ENCODE peak calls at places on chromosomes 4 and X, in eight cellular contexts. E is colonic mucosa, B is BJ, J is AG09309, N is brain microvascular endothelial cell, V is HFFc6, A is foreskin fibroblast, C is foreskin keratinocyte. Z is an unnamed sample.

GRCh38 chr4:112633477-112634235 is 3.1 kb downstream of the ZGRF1 start:
- DNase-seq in E (no peak), B (no peak), J (no peak), N (no peak), V (peak), A (peak), C (no peak), Z (no peak)

GRCh38 chr4:121030151-121030550 is 42.2 kb downstream of the NDNF start:
- DNase-seq in E (no peak), B (no peak), J (no peak), N (no peak), V (no peak), A (no peak), C (no peak), Z (no peak)

GRCh38 chrX:3384330-3384729 is 37.9 kb upstream of the MXRA5 start:
- DNase-seq in E (no peak), B (no peak), J (no peak), N (peak), V (no peak), A (no peak), C (peak), Z (peak)

GRCh38 chrX:46967547-46967946 is 55.3 kb downstream of the JADE3 start:
- DNase-seq in E (no peak), B (no peak), J (no peak), N (no peak), V (no peak), A (no peak), C (no peak), Z (no peak)

GRCh38 chrX:49912866-49913265 is 9.5 kb upstream of the CLCN5 start:
- DNase-seq in E (no peak), B (no peak), J (no peak), N (no peak), V (no peak), A (no peak), C (no peak), Z (no peak)

GRCh38 chr4:122167369-122167768 is 15.2 kb downstream of the BLTP1 start:
- DNase-seq in E (no peak), B (no peak), J (no peak), N (no peak), V (no peak), A (no peak), C (no peak), Z (no peak)

GRCh38 chrX:96372313-96373046 is 312.2 kb upstream of the DIAPH2 start:
- DNase-seq in E (no peak), B (no peak), J (peak), N (peak), V (peak), A (peak), C (no peak), Z (peak)

GRCh38 chr4:164550989-164551712 is 202.8 kb upstream of the SMIM31 start:
- DNase-seq in E (no peak), B (no peak), J (no peak), N (no peak), V (no peak), A (no peak), C (no peak), Z (no peak)

GRCh38 chrX:70219938-70220764 is 14.3 kb upstream of the AWAT1 start:
- DNase-seq in E (peak), B (no peak), J (no peak), N (peak), V (peak), A (peak), C (peak), Z (no peak)

GRCh38 chr4:141246243-141246642 is 25.5 kb downstream of the ZNF330 start:
- DNase-seq in E (no peak), B (peak), J (peak), N (peak), V (peak), A (peak), C (no peak), Z (no peak)

GRCh38 chr4:4778491-4779003 is 80.9 kb upstream of the MSX1 start:
- DNase-seq in E (no peak), B (no peak), J (no peak), N (no peak), V (no peak), A (no peak), C (no peak), Z (no peak)

GRCh38 chr4:156971623-156972369 is at the start of gene PDGFC:
- DNase-seq in E (peak), B (no peak), J (no peak), N (peak), V (peak), A (peak), C (no peak), Z (no peak)

GRCh38 chr4:108702960-108703359 is 52.6 kb downstream of the OSTC start:
- DNase-seq in E (no peak), B (no peak), J (no peak), N (no peak), V (no peak), A (peak), C (no peak), Z (no peak)

GRCh38 chrX:96182366-96182765 is 502.3 kb upstream of the DIAPH2 start:
- DNase-seq in E (peak), B (no peak), J (no peak), N (peak), V (peak), A (peak), C (no peak), Z (no peak)

GRCh38 chr4:144295286-144295995 is 154.9 kb upstream of the GYPA start:
- DNase-seq in E (no peak), B (no peak), J (no peak), N (peak), V (peak), A (no peak), C (peak), Z (no peak)

GRCh38 chrX:45710081-45710801 is 509.6 kb upstream of the DIPK2B start:
- DNase-seq in E (no peak), B (peak), J (peak), N (peak), V (peak), A (peak), C (peak), Z (peak)

GRCh38 chr4:107094332-107094731 is 58.2 kb upstream of the DKK2 start:
- DNase-seq in E (no peak), B (no peak), J (peak), N (peak), V (peak), A (peak), C (peak), Z (peak)

GRCh38 chrX:9687899-9688298 is 77.7 kb downstream of the GPR143 start:
- DNase-seq in E (no peak), B (no peak), J (no peak), N (no peak), V (no peak), A (no peak), C (no peak), Z (no peak)

GRCh38 chrX:46642145-46642544 is 68.6 kb downstream of the CHST7 start:
- DNase-seq in E (no peak), B (no peak), J (no peak), N (no peak), V (peak), A (peak), C (no peak), Z (no peak)

GRCh38 chr4:3308691-3309090 is 15.9 kb downstream of the RGS12 start:
- DNase-seq in E (no peak), B (no peak), J (no peak), N (no peak), V (no peak), A (no peak), C (no peak), Z (no peak)

GRCh38 chr4:4848540-4848939 is 10.9 kb upstream of the MSX1 start:
- DNase-seq in E (no peak), B (no peak), J (no peak), N (no peak), V (no peak), A (no peak), C (no peak), Z (no peak)

GRCh38 chr4:105496899-105497298 is 23.0 kb upstream of the PPA2 start:
- DNase-seq in E (no peak), B (no peak), J (no peak), N (no peak), V (no peak), A (no peak), C (no peak), Z (no peak)

GRCh38 chr4:40264995-40265909 is 68.4 kb downstream of the RHOH start:
- DNase-seq in E (no peak), B (no peak), J (no peak), N (peak), V (no peak), A (peak), C (no peak), Z (no peak)

GRCh38 chr4:125346616-125347015 is 31.9 kb downstream of the FAT4 start:
- DNase-seq in E (no peak), B (no peak), J (no peak), N (no peak), V (no peak), A (no peak), C (no peak), Z (no peak)

GRCh38 chr4:10061650-10062415 is 40.5 kb upstream of the SLC2A9 start:
- DNase-seq in E (no peak), B (no peak), J (no peak), N (no peak), V (no peak), A (peak), C (peak), Z (no peak)

GRCh38 chr4:8524595-8525382 is 55.4 kb upstream of the GPR78 start:
- DNase-seq in E (no peak), B (no peak), J (no peak), N (no peak), V (no peak), A (no peak), C (no peak), Z (no peak)

GRCh38 chrX:23864719-23865349 is 42.9 kb downstream of the APOO start:
- DNase-seq in E (no peak), B (no peak), J (no peak), N (no peak), V (no peak), A (no peak), C (no peak), Z (no peak)

GRCh38 chrX:136694491-136695087 is 46.6 kb downstream of the CD40LG start:
- DNase-seq in E (no peak), B (no peak), J (peak), N (peak), V (peak), A (peak), C (no peak), Z (peak)

GRCh38 chr4:184114431-184114830 is 103.2 kb downstream of the ENPP6 start:
- DNase-seq in E (no peak), B (no peak), J (no peak), N (no peak), V (no peak), A (no peak), C (no peak), Z (no peak)

GRCh38 chr4:73187325-73187724 is 71.3 kb downstream of the ANKRD17 start:
- DNase-seq in E (no peak), B (no peak), J (no peak), N (no peak), V (no peak), A (no peak), C (no peak), Z (no peak)

GRCh38 chrX:41695464-41695863 is 6.7 kb downstream of the GPR34 start:
- DNase-seq in E (no peak), B (no peak), J (no peak), N (no peak), V (no peak), A (no peak), C (no peak), Z (no peak)

GRCh38 chr4:54197926-54198325 is 31.2 kb upstream of the PDGFRA start:
- DNase-seq in E (no peak), B (no peak), J (no peak), N (no peak), V (no peak), A (no peak), C (no peak), Z (no peak)

GRCh38 chrX:101659601-101660063 is at the start of gene ARMCX2:
- DNase-seq in E (peak), B (no peak), J (peak), N (peak), V (peak), A (peak), C (no peak), Z (peak)

GRCh38 chr4:188976644-188977115 is 837.4 kb downstream of the TRIML1 start:
- DNase-seq in E (no peak), B (no peak), J (peak), N (peak), V (peak), A (peak), C (peak), Z (peak)

GRCh38 chr4:171186700-171187099 is 626.5 kb upstream of the GALNTL6 start:
- DNase-seq in E (no peak), B (no peak), J (no peak), N (no peak), V (no peak), A (no peak), C (no peak), Z (no peak)
- TF ChIP-seq CTCF in E (no peak), B (no peak), J (no peak), N (no peak), V (no peak), A (no peak), C (no peak), Z (no peak)

DNA sequence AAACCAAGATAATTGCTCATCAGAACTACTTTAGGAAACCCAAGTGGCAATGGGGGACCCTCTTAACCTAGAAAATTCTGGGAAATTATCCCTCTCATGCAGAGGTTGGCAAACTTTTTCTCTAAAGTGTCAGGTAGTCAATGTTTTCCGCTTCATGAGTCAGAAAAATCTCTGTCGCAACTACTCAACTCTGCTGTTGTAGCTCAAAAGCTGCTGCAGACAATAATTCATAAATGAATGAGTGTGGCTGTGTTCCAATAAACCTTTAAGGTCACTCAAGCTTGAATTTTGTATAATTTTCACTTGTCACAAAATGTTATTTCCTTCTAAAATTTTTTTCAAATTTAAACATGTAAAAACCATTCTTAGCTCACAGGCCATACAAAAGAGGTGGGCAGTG is 193.4 kb upstream of the MID1 start:
- DNase-seq in E (no peak), B (no peak), J (no peak), N (no peak), V (no peak), A (no peak), C (no peak), Z (no peak)
- TF ChIP-seq CTCF in E (no peak), B (no peak), J (no peak), N (no peak), V (no peak), A (no peak), C (no peak), Z (no peak)

GRCh38 chr4:71828450-71828849 is 44.6 kb upstream of the GC start:
- DNase-seq in E (no peak), B (no peak), J (no peak), N (no peak), V (no peak), A (no peak), C (no peak), Z (no peak)

GRCh38 chr4:71827811-71828210 is 43.9 kb upstream of the GC start:
- DNase-seq in E (no peak), B (no peak), J (no peak), N (no peak), V (no peak), A (no peak), C (no peak), Z (no peak)

GRCh38 chr4:71833175-71833900 is 49.5 kb upstream of the GC start:
- DNase-seq in E (peak), B (no peak), J (no peak), N (no peak), V (no peak), A (no peak), C (no peak), Z (no peak)

GRCh38 chr4:71832049-71832448 is 48.2 kb upstream of the GC start:
- DNase-seq in E (peak), B (no peak), J (no peak), N (no peak), V (no peak), A (no peak), C (no peak), Z (no peak)

GRCh38 chr4:71830497-71831178 is 46.8 kb upstream of the GC start:
- DNase-seq in E (no peak), B (no peak), J (no peak), N (no peak), V (no peak), A (no peak), C (no peak), Z (no peak)
- TF ChIP-seq CTCF in E (no peak), B (no peak), J (no peak), N (no peak), V (no peak), A (no peak), C (no peak), Z (no peak)

DNA sequence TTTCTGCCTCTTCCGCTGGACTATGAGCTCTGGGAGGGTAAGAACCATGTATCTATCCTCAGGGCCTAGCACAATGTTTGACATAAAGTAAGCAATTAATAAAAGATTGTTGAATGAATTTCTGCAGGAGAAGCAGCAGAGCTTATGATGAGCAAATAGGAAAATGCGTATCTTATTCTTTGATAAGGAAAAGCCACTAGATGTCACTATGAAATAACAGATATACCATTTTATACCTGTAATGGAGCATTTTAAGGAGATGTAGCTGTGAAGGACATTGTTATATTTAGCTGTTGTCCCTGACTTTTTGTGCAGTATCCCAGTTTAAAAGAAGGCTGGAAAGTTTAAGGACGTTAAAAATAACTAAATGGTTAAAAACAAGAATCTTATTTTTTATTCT is 147.2 kb upstream of the MBNL3 start:
- DNase-seq in E (no peak), B (no peak), J (no peak), N (no peak), V (no peak), A (no peak), C (no peak), Z (no peak)
- TF ChIP-seq CTCF in E (no peak), B (no peak), J (peak), N (no peak), V (peak), A (no peak), C (peak), Z (peak)

DNA sequence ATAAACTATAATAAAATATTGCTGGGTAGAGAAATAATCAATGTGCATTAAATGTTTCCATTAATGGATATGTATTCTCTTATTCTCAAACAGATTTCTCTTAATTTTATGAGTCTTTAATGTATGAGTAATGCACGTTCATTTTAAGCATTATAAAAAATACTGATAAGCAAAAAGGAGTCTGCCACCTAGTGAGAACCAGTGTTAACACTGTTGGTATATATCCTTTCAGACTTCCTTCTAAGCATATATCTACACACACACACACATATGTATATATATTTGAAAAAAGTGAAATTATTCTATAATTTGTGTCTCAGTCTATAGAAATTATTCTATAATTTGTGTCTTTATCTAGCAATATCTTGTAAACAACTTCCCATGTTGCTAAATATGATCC is 49.9 kb upstream of the MTMR1 start:
- DNase-seq in E (no peak), B (no peak), J (no peak), N (no peak), V (peak), A (peak), C (no peak), Z (no peak)
- TF ChIP-seq CTCF in E (no peak), B (no peak), J (no peak), N (no peak), V (peak), A (no peak), C (peak), Z (no peak)